ENCODE peak calls at places on chromosome 3, in five cellular contexts. T, A, P, E and Y are unnamed samples.

GRCh38 chr3:18122264-18122663 is 302.9 kb downstream of the SATB1 start:
- DNase-seq in A (no peak), P (no peak), E (no peak), T (no peak), Y (no peak)

GRCh38 chr3:151282921-151283320 is 4.6 kb upstream of the P2RY14 start:
- DNase-seq in T (peak; percentile 57), P (peak; percentile 58), A (no peak), E (peak; percentile 24), Y (peak; percentile 84)

GRCh38 chr3:141091416-141091815 is 40.3 kb downstream of the SPSB4 start:
- DNase-seq in T (no peak), P (no peak), E (no peak), A (no peak), Y (no peak)

GRCh38 chr3:73110530-73110929 is 49.1 kb downstream of the EBLN2 start:
- DNase-seq in P (no peak), T (no peak), A (no peak), E (no peak), Y (no peak)

GRCh38 chr3:195522254-195523023 is 20.7 kb downstream of the PPP1R2 start:
- DNase-seq in E (no peak), T (peak; percentile 38), P (peak; percentile 50), A (no peak), Y (peak; percentile 68)

GRCh38 chr3:50375200-50375931 is 16.0 kb upstream of the TMEM115 start:
- DNase-seq in E (no peak), A (no peak), P (no peak), T (no peak), Y (no peak)

GRCh38 chr3:136042608-136043221 is 77.2 kb downstream of the PPP2R3A start:
- DNase-seq in P (peak; percentile 69), A (no peak), T (no peak), E (peak; percentile 15), Y (peak; percentile 84)

GRCh38 chr3:114714237-114714636 is 420.4 kb downstream of the TIGIT start:
- DNase-seq in P (peak; percentile 34), T (no peak), E (no peak), A (no peak), Y (no peak)

GRCh38 chr3:159432721-159433300 is 555.8 kb upstream of the IL12A start:
- DNase-seq in P (no peak), A (no peak), T (no peak), E (no peak), Y (peak; percentile 52)

GRCh38 chr3:48215876-48216275 is 7.4 kb upstream of the CAMP start:
- DNase-seq in E (no peak), A (no peak), T (no peak), P (no peak), Y (peak; percentile 29)